ENCODE peak calls at places on chromosomes 4 and X, in ten cellular contexts. One of them, this sample, is unnamed.

GRCh38 chrX:135497736-135498135 is 22.7 kb upstream of the INTS6L start:
- DNase-seq in stomach: no peak
- DNase-seq in upper lobe of left lung: no peak
- DNase-seq in A549: no peak
- DNase-seq in ovary: no peak
- DNase-seq in sigmoid colon: no peak
- DNase-seq in transverse colon: no peak
- DNase-seq in suprapubic skin: no peak
- DNase-seq in SK-N-SH: peak; percentile 13
- DNase-seq in H1: no peak
- DNase-seq in this sample: no peak

GRCh38 chr4:137253949-137254348 is 278.3 kb downstream of the PCDH18 start:
- DNase-seq in stomach: no peak
- DNase-seq in upper lobe of left lung: no peak
- DNase-seq in A549: no peak
- DNase-seq in ovary: no peak
- DNase-seq in sigmoid colon: no peak
- DNase-seq in transverse colon: no peak
- DNase-seq in suprapubic skin: no peak
- DNase-seq in SK-N-SH: no peak
- DNase-seq in H1: no peak
- DNase-seq in this sample: no peak

GRCh38 chr4:44927361-44928061 is 201.2 kb upstream of the GNPDA2 start:
- DNase-seq in stomach: no peak
- DNase-seq in upper lobe of left lung: no peak
- DNase-seq in A549: peak; percentile 0
- DNase-seq in ovary: no peak
- DNase-seq in sigmoid colon: no peak
- DNase-seq in transverse colon: no peak
- DNase-seq in suprapubic skin: no peak
- DNase-seq in SK-N-SH: peak; percentile 0
- DNase-seq in H1: no peak
- DNase-seq in this sample: no peak

GRCh38 chr4:52096048-52096447 is 44.9 kb downstream of the SPATA18 start:
- DNase-seq in stomach: no peak
- DNase-seq in upper lobe of left lung: no peak
- DNase-seq in A549: no peak
- DNase-seq in ovary: no peak
- DNase-seq in sigmoid colon: no peak
- DNase-seq in transverse colon: no peak
- DNase-seq in suprapubic skin: no peak
- DNase-seq in SK-N-SH: no peak
- DNase-seq in H1: no peak
- DNase-seq in this sample: no peak

GRCh38 chrX:1072637-1073377 is 139.6 kb downstream of the CRLF2 start:
- DNase-seq in stomach: no peak
- DNase-seq in upper lobe of left lung: no peak
- DNase-seq in A549: no peak
- DNase-seq in ovary: no peak
- DNase-seq in sigmoid colon: no peak
- DNase-seq in transverse colon: no peak
- DNase-seq in suprapubic skin: peak; percentile 69
- DNase-seq in SK-N-SH: no peak
- DNase-seq in H1: peak; percentile 87
- DNase-seq in this sample: no peak

GRCh38 chr4:52507774-52508173 is 151.3 kb downstream of the USP46 start:
- DNase-seq in stomach: no peak
- DNase-seq in upper lobe of left lung: no peak
- DNase-seq in A549: no peak
- DNase-seq in ovary: peak; percentile 45
- DNase-seq in sigmoid colon: no peak
- DNase-seq in transverse colon: no peak
- DNase-seq in suprapubic skin: no peak
- DNase-seq in SK-N-SH: no peak
- DNase-seq in H1: no peak
- DNase-seq in this sample: no peak

GRCh38 chrX:136528645-136529315 is 3.2 kb upstream of the VGLL1 start:
- DNase-seq in stomach: no peak
- DNase-seq in upper lobe of left lung: no peak
- DNase-seq in A549: no peak
- DNase-seq in ovary: no peak
- DNase-seq in sigmoid colon: no peak
- DNase-seq in transverse colon: no peak
- DNase-seq in suprapubic skin: no peak
- DNase-seq in SK-N-SH: no peak
- DNase-seq in H1: peak; percentile 40
- DNase-seq in this sample: no peak

GRCh38 chrX:153878969-153879653 is 6.9 kb downstream of the L1CAM start:
- DNase-seq in stomach: no peak
- DNase-seq in upper lobe of left lung: no peak
- DNase-seq in A549: no peak
- DNase-seq in ovary: no peak
- DNase-seq in sigmoid colon: no peak
- DNase-seq in transverse colon: no peak
- DNase-seq in suprapubic skin: no peak
- DNase-seq in SK-N-SH: peak; percentile 81
- DNase-seq in H1: no peak
- DNase-seq in this sample: no peak

GRCh38 chrX:133749951-133750350 is 235.4 kb downstream of the GPC3 start:
- DNase-seq in stomach: no peak
- DNase-seq in upper lobe of left lung: no peak
- DNase-seq in A549: no peak
- DNase-seq in ovary: no peak
- DNase-seq in sigmoid colon: no peak
- DNase-seq in transverse colon: no peak
- DNase-seq in suprapubic skin: no peak
- DNase-seq in SK-N-SH: no peak
- DNase-seq in H1: no peak
- DNase-seq in this sample: no peak

GRCh38 chr4:150327262-150327780 is 249.1 kb downstream of the DCLK2 start:
- DNase-seq in stomach: no peak
- DNase-seq in upper lobe of left lung: no peak
- DNase-seq in A549: no peak
- DNase-seq in ovary: no peak
- DNase-seq in sigmoid colon: no peak
- DNase-seq in transverse colon: no peak
- DNase-seq in suprapubic skin: no peak
- DNase-seq in SK-N-SH: no peak
- DNase-seq in H1: no peak
- DNase-seq in this sample: no peak

GRCh38 chrX:111319451-111319850 is 49.2 kb upstream of the CAPN6 start:
- DNase-seq in stomach: no peak
- DNase-seq in upper lobe of left lung: no peak
- DNase-seq in A549: no peak
- DNase-seq in ovary: no peak
- DNase-seq in sigmoid colon: no peak
- DNase-seq in transverse colon: no peak
- DNase-seq in suprapubic skin: no peak
- DNase-seq in SK-N-SH: no peak
- DNase-seq in H1: no peak
- DNase-seq in this sample: no peak

GRCh38 chrX:154481195-154481594 is 2.1 kb upstream of the LAGE3 start:
- DNase-seq in stomach: no peak
- DNase-seq in upper lobe of left lung: no peak
- DNase-seq in A549: no peak
- DNase-seq in ovary: no peak
- DNase-seq in sigmoid colon: no peak
- DNase-seq in transverse colon: no peak
- DNase-seq in suprapubic skin: no peak
- DNase-seq in SK-N-SH: no peak
- DNase-seq in H1: no peak
- DNase-seq in this sample: no peak

GRCh38 chrX:97366246-97366645 is 482.5 kb downstream of the RPA4 start:
- DNase-seq in stomach: no peak
- DNase-seq in upper lobe of left lung: no peak
- DNase-seq in A549: no peak
- DNase-seq in ovary: no peak
- DNase-seq in sigmoid colon: no peak
- DNase-seq in transverse colon: no peak
- DNase-seq in suprapubic skin: no peak
- DNase-seq in SK-N-SH: no peak
- DNase-seq in H1: no peak
- DNase-seq in this sample: no peak

GRCh38 chrX:20720954-20721626 is 454.4 kb upstream of the RPS6KA3 start:
- DNase-seq in stomach: no peak
- DNase-seq in upper lobe of left lung: no peak
- DNase-seq in A549: no peak
- DNase-seq in ovary: no peak
- DNase-seq in sigmoid colon: no peak
- DNase-seq in transverse colon: no peak
- DNase-seq in suprapubic skin: no peak
- DNase-seq in SK-N-SH: no peak
- DNase-seq in H1: no peak
- DNase-seq in this sample: no peak

GRCh38 chrX:31652651-31653050 is 580.8 kb upstream of the FTHL17 start:
- DNase-seq in stomach: no peak
- DNase-seq in upper lobe of left lung: no peak
- DNase-seq in A549: no peak
- DNase-seq in ovary: no peak
- DNase-seq in sigmoid colon: no peak
- DNase-seq in transverse colon: no peak
- DNase-seq in suprapubic skin: no peak
- DNase-seq in SK-N-SH: no peak
- DNase-seq in H1: no peak
- DNase-seq in this sample: no peak

GRCh38 chr4:139469216-139469615 is 15.3 kb downstream of the RAB33B start:
- DNase-seq in stomach: no peak
- DNase-seq in upper lobe of left lung: no peak
- DNase-seq in A549: no peak
- DNase-seq in ovary: no peak
- DNase-seq in sigmoid colon: no peak
- DNase-seq in transverse colon: no peak
- DNase-seq in suprapubic skin: no peak
- DNase-seq in SK-N-SH: no peak
- DNase-seq in H1: no peak
- DNase-seq in this sample: no peak
- TF ChIP-seq EP300 in stomach: no peak
- TF ChIP-seq EP300 in upper lobe of left lung: no peak
- TF ChIP-seq EP300 in A549: no peak
- TF ChIP-seq EP300 in ovary: no peak
- TF ChIP-seq EP300 in sigmoid colon: no peak
- TF ChIP-seq EP300 in transverse colon: no peak
- TF ChIP-seq EP300 in suprapubic skin: no peak
- TF ChIP-seq EP300 in SK-N-SH: no peak
- TF ChIP-seq EP300 in H1: no peak
- TF ChIP-seq EP300 in this sample: no peak

GRCh38 chr4:67873116-67873515 is 10.7 kb downstream of the TMPRSS11D start:
- DNase-seq in stomach: no peak
- DNase-seq in upper lobe of left lung: no peak
- DNase-seq in A549: no peak
- DNase-seq in ovary: no peak
- DNase-seq in sigmoid colon: no peak
- DNase-seq in transverse colon: no peak
- DNase-seq in suprapubic skin: no peak
- DNase-seq in SK-N-SH: no peak
- DNase-seq in H1: no peak
- DNase-seq in this sample: no peak

GRCh38 chr4:67875011-67875410 is 8.8 kb downstream of the TMPRSS11D start:
- DNase-seq in stomach: no peak
- DNase-seq in upper lobe of left lung: no peak
- DNase-seq in A549: no peak
- DNase-seq in ovary: no peak
- DNase-seq in sigmoid colon: no peak
- DNase-seq in transverse colon: no peak
- DNase-seq in suprapubic skin: no peak
- DNase-seq in SK-N-SH: no peak
- DNase-seq in H1: no peak
- DNase-seq in this sample: no peak

GRCh38 chr4:67877086-67877485 is 6.7 kb downstream of the TMPRSS11D start:
- DNase-seq in stomach: no peak
- DNase-seq in upper lobe of left lung: no peak
- DNase-seq in A549: no peak
- DNase-seq in ovary: no peak
- DNase-seq in sigmoid colon: no peak
- DNase-seq in transverse colon: no peak
- DNase-seq in suprapubic skin: no peak
- DNase-seq in SK-N-SH: no peak
- DNase-seq in H1: no peak
- DNase-seq in this sample: no peak

GRCh38 chr4:67869580-67870190 is 14.1 kb downstream of the TMPRSS11D start:
- DNase-seq in stomach: no peak
- DNase-seq in upper lobe of left lung: no peak
- DNase-seq in A549: no peak
- DNase-seq in ovary: no peak
- DNase-seq in sigmoid colon: no peak
- DNase-seq in transverse colon: no peak
- DNase-seq in suprapubic skin: no peak
- DNase-seq in SK-N-SH: no peak
- DNase-seq in H1: no peak
- DNase-seq in this sample: no peak

DNA sequence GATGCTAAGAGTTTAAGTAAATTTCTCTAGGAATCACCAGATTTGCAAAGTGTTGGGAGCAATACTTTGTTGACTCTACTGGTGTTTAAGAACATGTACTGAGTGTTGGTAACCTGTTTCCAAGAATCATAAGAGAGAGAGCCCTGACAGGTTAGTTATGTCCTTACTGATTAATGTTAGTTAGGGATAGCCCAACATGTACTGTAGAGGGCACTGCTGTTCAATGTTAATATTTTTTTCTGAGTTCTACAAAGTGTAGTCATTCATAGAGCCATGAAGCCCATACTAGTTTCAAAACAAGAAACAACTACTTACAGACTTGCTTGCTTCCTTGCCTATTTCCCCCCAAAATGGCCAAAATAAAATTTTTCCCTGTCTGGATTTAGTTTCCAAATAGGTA is 11.9 kb downstream of the TMPRSS11D start:
- DNase-seq in stomach: no peak
- DNase-seq in upper lobe of left lung: no peak
- DNase-seq in A549: peak; percentile 3
- DNase-seq in ovary: no peak
- DNase-seq in sigmoid colon: no peak
- DNase-seq in transverse colon: no peak
- DNase-seq in suprapubic skin: no peak
- DNase-seq in SK-N-SH: peak; percentile 20
- DNase-seq in H1: no peak
- DNase-seq in this sample: no peak
- TF ChIP-seq EP300 in stomach: no peak
- TF ChIP-seq EP300 in upper lobe of left lung: no peak
- TF ChIP-seq EP300 in A549: no peak
- TF ChIP-seq EP300 in ovary: no peak
- TF ChIP-seq EP300 in sigmoid colon: no peak
- TF ChIP-seq EP300 in transverse colon: no peak
- TF ChIP-seq EP300 in suprapubic skin: no peak
- TF ChIP-seq EP300 in SK-N-SH: no peak
- TF ChIP-seq EP300 in H1: no peak
- TF ChIP-seq EP300 in this sample: no peak

GRCh38 chr4:79232555-79232954 is 93.3 kb downstream of the NAA11 start:
- DNase-seq in stomach: no peak
- DNase-seq in upper lobe of left lung: no peak
- DNase-seq in A549: no peak
- DNase-seq in ovary: no peak
- DNase-seq in sigmoid colon: no peak
- DNase-seq in transverse colon: no peak
- DNase-seq in suprapubic skin: no peak
- DNase-seq in SK-N-SH: no peak
- DNase-seq in H1: no peak
- DNase-seq in this sample: no peak
- TF ChIP-seq EP300 in stomach: no peak
- TF ChIP-seq EP300 in upper lobe of left lung: no peak
- TF ChIP-seq EP300 in A549: no peak
- TF ChIP-seq EP300 in ovary: no peak
- TF ChIP-seq EP300 in sigmoid colon: no peak
- TF ChIP-seq EP300 in transverse colon: no peak
- TF ChIP-seq EP300 in suprapubic skin: no peak
- TF ChIP-seq EP300 in SK-N-SH: no peak
- TF ChIP-seq EP300 in H1: no peak
- TF ChIP-seq EP300 in this sample: no peak

GRCh38 chr4:155678011-155678410 is 11.4 kb downstream of the GUCY1A1 start:
- DNase-seq in stomach: no peak
- DNase-seq in upper lobe of left lung: no peak
- DNase-seq in A549: no peak
- DNase-seq in ovary: no peak
- DNase-seq in sigmoid colon: no peak
- DNase-seq in transverse colon: no peak
- DNase-seq in suprapubic skin: no peak
- DNase-seq in SK-N-SH: no peak
- DNase-seq in H1: no peak
- DNase-seq in this sample: no peak
- TF ChIP-seq EP300 in stomach: no peak
- TF ChIP-seq EP300 in upper lobe of left lung: no peak
- TF ChIP-seq EP300 in A549: no peak
- TF ChIP-seq EP300 in ovary: no peak
- TF ChIP-seq EP300 in sigmoid colon: no peak
- TF ChIP-seq EP300 in transverse colon: no peak
- TF ChIP-seq EP300 in suprapubic skin: no peak
- TF ChIP-seq EP300 in SK-N-SH: no peak
- TF ChIP-seq EP300 in H1: no peak
- TF ChIP-seq EP300 in this sample: no peak